ENCODE peak calls at places on chromosomes 3 and 15, in seven cellular contexts. B is SK-N-SH, D is HCT116, Y is K562, X is HepG2, P is H1, Q is GM12878. M is an unnamed sample.

GRCh38 chr3:163936557-163936956 is 1141.7 kb downstream of the SI start:
- DNase-seq in Y (no peak), X (no peak), P (no peak), D (no peak), B (peak; percentile 10), Q (no peak), M (no peak)

GRCh38 chr3:13135251-13135810 is 62.1 kb upstream of the IQSEC1 start:
- DNase-seq in D (no peak), B (no peak), X (no peak), P (no peak), Q (no peak), Y (no peak), M (no peak)

GRCh38 chr15:80418892-80419537 is 14.8 kb downstream of the ARNT2 start:
- DNase-seq in B (peak; percentile 45), X (peak; percentile 47), P (no peak), Y (peak; percentile 25), D (peak; percentile 34), Q (no peak), M (peak; percentile 67)

GRCh38 chr15:77068633-77069032 is 2.3 kb downstream of the TSPAN3 start:
- DNase-seq in D (no peak), Q (no peak), B (no peak), Y (no peak), X (no peak), P (no peak), M (no peak)

GRCh38 chr15:66422347-66422746 is 35.6 kb downstream of the MAP2K1 start:
- DNase-seq in X (no peak), Y (no peak), B (no peak), P (no peak), Q (no peak), D (no peak), M (no peak)

GRCh38 chr15:99058421-99058870 is 46.4 kb upstream of the SYNM start:
- DNase-seq in Y (peak; percentile 18), Q (no peak), X (no peak), D (no peak), B (no peak), P (peak; percentile 53), M (no peak)

GRCh38 chr15:98548172-98548971 is 100.0 kb upstream of the IGF1R start:
- DNase-seq in B (peak; percentile 64), D (no peak), Q (no peak), X (no peak), P (peak; percentile 82), Y (no peak), M (peak; percentile 32)

GRCh38 chr3:31568649-31569048 is 35.9 kb downstream of the STT3B start:
- DNase-seq in D (no peak), P (no peak), Y (no peak), B (no peak), X (no peak), Q (no peak), M (no peak)

GRCh38 chr3:72285483-72285882 is 500.5 kb upstream of the PROK2 start:
- DNase-seq in B (no peak), X (no peak), D (no peak), Q (no peak), Y (no peak), P (no peak), M (no peak)

GRCh38 chr3:49906004-49906860 is 2.6 kb upstream of the MST1R start:
- DNase-seq in P (peak; percentile 77), Q (no peak), Y (peak; percentile 76), D (peak; percentile 55), B (peak; percentile 87), X (peak; percentile 33), M (peak; percentile 57)

GRCh38 chr3:9214185-9214584 is 35.3 kb downstream of the SRGAP3 start:
- DNase-seq in Q (no peak), P (no peak), Y (no peak), B (no peak), X (no peak), D (no peak), M (no peak)

GRCh38 chr3:195407511-195408409 is 35.1 kb downstream of the ACAP2 start:
- DNase-seq in Y (no peak), B (no peak), P (no peak), D (no peak), X (no peak), Q (no peak), M (no peak)
- TF ChIP-seq JUND in Y (no peak), B (no peak), P (no peak), D (no peak), X (no peak), Q (no peak), M (no peak)

GRCh38 chr3:129933471-129933870 is 40.0 kb upstream of the TMCC1 start:
- DNase-seq in X (no peak), B (no peak), D (no peak), Q (no peak), Y (no peak), P (no peak), M (no peak)

GRCh38 chr3:129938140-129938930 is 36.2 kb upstream of the TRH start:
- DNase-seq in X (no peak), D (no peak), P (no peak), Y (no peak), B (no peak), Q (no peak), M (no peak)

GRCh38 chr3:129934234-129935123 is 40.0 kb upstream of the TRH start:
- DNase-seq in P (peak; percentile 64), Q (no peak), Y (peak; percentile 59), D (peak; percentile 12), B (peak; percentile 77), X (peak; percentile 23), M (peak; percentile 47)

GRCh38 chr3:129937717-129938116 is 36.8 kb upstream of the TRH start:
- DNase-seq in B (no peak), X (peak; percentile 28), P (peak; percentile 52), D (no peak), Y (no peak), Q (no peak), M (no peak)

GRCh38 chr3:129936757-129937156 is 37.8 kb upstream of the TRH start:
- DNase-seq in D (no peak), P (no peak), X (peak; percentile 85), B (no peak), Q (no peak), Y (no peak), M (no peak)
- TF ChIP-seq JUND in D (no peak), P (no peak), X (no peak), B (no peak), Q (no peak), Y (no peak), M (no peak)

GRCh38 chr15:29107971-29108645 is 161.5 kb downstream of the NSMCE3 start:
- DNase-seq in X (no peak), B (no peak), Y (no peak), P (no peak), D (no peak), Q (no peak), M (no peak)
- TF ChIP-seq JUND in X (no peak), B (no peak), Y (no peak), P (no peak), D (no peak), Q (no peak), M (no peak)

GRCh38 chr3:42533161-42533897 is 30.9 kb downstream of the VIPR1 start:
- DNase-seq in Q (no peak), X (no peak), P (no peak), B (no peak), D (no peak), Y (no peak), M (no peak)
- TF ChIP-seq JUND in Q (no peak), X (no peak), P (no peak), B (no peak), D (no peak), Y (no peak), M (no peak)

GRCh38 chr3:139218046-139218445 is 125.8 kb upstream of the MRPS22 start:
- DNase-seq in P (no peak), X (no peak), B (no peak), Q (no peak), D (no peak), Y (no peak), M (no peak)

GRCh38 chr3:139216958-139217357 is 126.9 kb upstream of the MRPS22 start:
- DNase-seq in B (no peak), X (no peak), Y (no peak), P (no peak), Q (no peak), D (no peak), M (no peak)

GRCh38 chr3:139217633-139218032 is 126.2 kb upstream of the MRPS22 start:
- DNase-seq in D (no peak), Y (no peak), X (no peak), Q (no peak), P (peak; percentile 23), B (no peak), M (no peak)

GRCh38 chr3:139222100-139222657 is 121.6 kb upstream of the MRPS22 start:
- DNase-seq in P (peak; percentile 19), Q (no peak), X (no peak), B (no peak), Y (peak; percentile 45), D (no peak), M (no peak)

GRCh38 chr3:139219463-139219862 is 124.4 kb upstream of the MRPS22 start:
- DNase-seq in X (no peak), Q (no peak), P (no peak), Y (no peak), B (no peak), D (no peak), M (no peak)
- TF ChIP-seq JUND in X (no peak), Q (no peak), P (no peak), Y (no peak), B (no peak), D (no peak), M (no peak)

GRCh38 chr3:10493202-10493589 is 12.2 kb downstream of the ATP2B2 start:
- DNase-seq in Q (no peak), X (no peak), B (no peak), Y (no peak), P (no peak), D (no peak), M (no peak)
- TF ChIP-seq JUND in Q (no peak), X (no peak), B (no peak), Y (no peak), P (no peak), D (no peak), M (no peak)

DNA sequence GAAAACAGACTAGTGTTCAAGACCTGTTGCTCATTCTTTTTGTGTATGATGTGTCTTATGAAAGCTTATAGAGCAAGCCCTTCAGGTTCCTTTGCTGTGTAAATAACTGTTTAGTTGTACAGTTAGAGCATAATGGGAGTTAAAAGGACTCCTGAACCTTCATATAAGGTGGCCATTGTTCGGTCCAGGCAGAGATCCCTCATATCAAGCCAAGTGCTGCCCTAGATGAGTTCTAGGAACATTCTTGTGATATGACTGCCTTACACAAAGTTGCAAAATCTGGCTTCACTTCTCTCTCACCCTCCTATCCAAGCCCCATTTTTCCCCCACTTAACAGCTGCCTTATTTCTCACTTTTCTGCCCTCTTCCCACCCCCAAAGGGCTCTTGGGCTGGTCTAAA is 26.9 kb downstream of the GYG1 start:
- DNase-seq in Q (no peak), B (no peak), Y (no peak), P (no peak), X (peak; percentile 91), D (no peak), M (no peak)
- TF ChIP-seq JUND in Q (no peak), B (no peak), Y (no peak), P (no peak), X (no peak), D (no peak), M (no peak)

M was measured in T47D.